ENCODE peak calls at places on chromosomes 3 and 15, in six cellular contexts. Y is neural crest cell; I is AML-193; J is A673; U is NCI-H2171; D is activated naive CD8-positive, alpha-beta T cell treated with anti-CD3 and anti-CD28 coated beads, Interleukin-2, amount 50 U/mL, for 24 hours. E is an unnamed sample.

GRCh38 chr3:42654331-42655201 is 1.1 kb downstream of the ZBTB47 start:
- DNase-seq in I (peak; percentile 41), U (no peak), D (no peak), Y (peak; percentile 39), J (peak; percentile 46), E (no peak)

GRCh38 chr3:57637391-57637790 is 40.2 kb upstream of the ARF4 start:
- DNase-seq in I (no peak), U (no peak), J (no peak), Y (no peak), D (no peak), E (no peak)

GRCh38 chr3:125145751-125146475 is 66.6 kb downstream of the SLC12A8 start:
- DNase-seq in U (no peak), D (no peak), Y (no peak), I (no peak), J (no peak), E (no peak)

GRCh38 chr15:91694131-91694828 is 159.2 kb upstream of the SLCO3A1 start:
- DNase-seq in U (no peak), Y (no peak), I (no peak), J (peak; percentile 5), D (no peak), E (no peak)

GRCh38 chr3:48997714-48998637 is 7.9 kb downstream of the P4HTM start:
- DNase-seq in D (no peak), I (no peak), U (no peak), J (no peak), Y (peak; percentile 48), E (no peak)

GRCh38 chr15:25394893-25395292 is 43.9 kb downstream of the UBE3A start:
- DNase-seq in J (peak; percentile 22), Y (no peak), D (no peak), I (no peak), U (no peak), E (no peak)

GRCh38 chr3:147945968-147946519 is 536.9 kb downstream of the ZIC1 start:
- DNase-seq in U (no peak), J (peak; percentile 91), I (peak; percentile 30), Y (no peak), D (no peak), E (peak; percentile 82)

GRCh38 chr3:31263897-31264296 is 268.8 kb upstream of the STT3B start:
- DNase-seq in U (no peak), I (no peak), J (no peak), Y (no peak), D (no peak), E (no peak)

GRCh38 chr3:60645801-60646200 is 605.5 kb downstream of the FHIT start:
- DNase-seq in D (no peak), I (no peak), Y (no peak), U (no peak), J (no peak), E (no peak)

GRCh38 chr3:55511895-55512585 is 24.9 kb upstream of the WNT5A start:
- DNase-seq in U (no peak), J (no peak), D (no peak), Y (no peak), I (no peak), E (no peak)

GRCh38 chr3:56975562-56975961 is 84.9 kb upstream of the SPATA12 start:
- DNase-seq in J (no peak), D (no peak), Y (no peak), I (no peak), U (no peak), E (no peak)

GRCh38 chr15:60975951-60976350 is 253.2 kb downstream of the RORA start:
- DNase-seq in J (no peak), U (no peak), Y (no peak), D (no peak), I (no peak), E (no peak)

GRCh38 chr15:99613887-99614642 is 48.3 kb downstream of the MEF2A start:
- DNase-seq in J (no peak), U (no peak), D (no peak), Y (no peak), I (peak; percentile 27), E (no peak)

GRCh38 chr3:72299321-72299802 is 514.4 kb upstream of the PROK2 start:
- DNase-seq in U (no peak), J (no peak), I (no peak), Y (no peak), D (no peak), E (no peak)

GRCh38 chr3:187922704-187923393 is 177.6 kb upstream of the BCL6 start:
- DNase-seq in Y (no peak), D (peak; percentile 24), U (no peak), I (no peak), J (no peak), E (no peak)

GRCh38 chr3:47412842-47413520 is 32.2 kb downstream of the PTPN23 start:
- DNase-seq in J (no peak), D (no peak), U (no peak), I (no peak), Y (no peak), E (no peak)

GRCh38 chr3:4974154-4974553 is 5.1 kb upstream of the BHLHE40 start:
- DNase-seq in I (no peak), U (no peak), Y (no peak), D (no peak), J (no peak), E (no peak)

GRCh38 chr15:88571153-88572029 is 24.9 kb upstream of the DET1 start:
- DNase-seq in U (peak; percentile 57), D (no peak), J (no peak), Y (no peak), I (no peak), E (no peak)

GRCh38 chr3:46360904-46361303 is 7.0 kb downstream of the CCR2 start:
- DNase-seq in Y (no peak), D (no peak), I (no peak), J (no peak), U (no peak), E (no peak)

GRCh38 chr3:15330031-15330596 is 2.3 kb downstream of the SH3BP5 start:
- DNase-seq in Y (no peak), J (peak; percentile 98), D (no peak), I (peak; percentile 14), U (peak; percentile 25), E (peak; percentile 34)

GRCh38 chr15:25687276-25687675 is 175.9 kb downstream of the ATP10A start:
- DNase-seq in Y (no peak), D (no peak), U (no peak), I (no peak), J (no peak), E (no peak)

GRCh38 chr15:82539690-82540054 is 585 bp downstream of the RPS17 start:
- DNase-seq in I (no peak), U (no peak), Y (no peak), D (no peak), J (peak; percentile 26), E (no peak)

GRCh38 chr15:96916750-96917149 is 586.2 kb downstream of the NR2F2 start:
- DNase-seq in U (no peak), I (no peak), D (no peak), Y (no peak), J (no peak), E (no peak)

GRCh38 chr15:95129589-95129988 is 898.2 kb downstream of the MCTP2 start:
- DNase-seq in J (no peak), Y (no peak), U (no peak), I (no peak), D (no peak), E (no peak)

GRCh38 chr15:32657198-32657886 is 15.8 kb downstream of the SCG5 start:
- DNase-seq in U (peak; percentile 32), Y (no peak), I (no peak), D (no peak), J (no peak), E (no peak)

GRCh38 chr3:140007946-140008692 is 73.1 kb downstream of the CLSTN2 start:
- DNase-seq in D (no peak), I (no peak), J (no peak), Y (no peak), U (peak; percentile 77), E (no peak)

GRCh38 chr3:155664922-155665695 is 79.8 kb downstream of the PLCH1 start:
- DNase-seq in J (no peak), Y (no peak), I (peak; percentile 94), U (no peak), D (no peak), E (peak; percentile 4)

GRCh38 chr3:99499235-99499798 is 139.1 kb upstream of the COL8A1 start:
- DNase-seq in U (no peak), J (peak; percentile 72), D (no peak), Y (peak; percentile 31), I (peak; percentile 42), E (peak; percentile 61)

GRCh38 chr3:81027344-81027743 is 734.1 kb downstream of the GBE1 start:
- DNase-seq in U (no peak), D (no peak), Y (no peak), I (no peak), J (no peak), E (no peak)

GRCh38 chr3:192706272-192706671 is 21.1 kb downstream of the FGF12 start:
- DNase-seq in D (no peak), Y (no peak), U (no peak), J (no peak), I (no peak), E (no peak)

GRCh38 chr3:20683912-20684311 is 497.9 kb upstream of the SGO1 start:
- DNase-seq in I (no peak), J (no peak), D (no peak), Y (no peak), U (no peak), E (no peak)

E was measured in SK-MEL-5.